ENCODE peak calls at places on chromosomes 1 and 21, in six cellular contexts. B is left ventricle myocardium inferior, Y is lower lobe of right lung, T is stomach, S is right lobe of liver, N is tibial artery. R is an unnamed sample. For H3K4me1, the result is how much of the 10 kb centered on the place peaks cover.

GRCh38 chr1:212979340-212980122 is 29.2 kb downstream of the VASH2 start:
- DNase-seq in N (no peak), B (no peak), T (no peak), Y (no peak), S (no peak), R (no peak)

GRCh38 chr1:111232134-111232533 is 4.6 kb downstream of the CHI3L2 start:
- DNase-seq in T (no peak), B (no peak), Y (no peak), S (no peak), N (no peak), R (no peak)

GRCh38 chr1:85359874-85360708 is 83.7 kb upstream of the BCL10 start:
- DNase-seq in B (no peak), T (no peak), S (no peak), Y (no peak), N (no peak), R (no peak)

GRCh38 chr1:100265562-100265930 is 470 bp upstream of the RTCA start:
- DNase-seq in T (no peak), B (no peak), Y (no peak), N (no peak), S (no peak), R (no peak)

GRCh38 chr1:240495652-240496051 is 116.3 kb downstream of the GREM2 start:
- DNase-seq in T (no peak), N (no peak), Y (no peak), S (no peak), B (no peak), R (no peak)

GRCh38 chr1:157813269-157813668 is 6.7 kb downstream of the FCRL1 start:
- DNase-seq in N (no peak), S (no peak), Y (no peak), T (no peak), B (no peak), R (no peak)

GRCh38 chr1:50783286-50783685 is 176.8 kb downstream of the FAF1 start:
- DNase-seq in Y (no peak), T (no peak), B (no peak), N (no peak), S (no peak), R (no peak)

GRCh38 chr1:157575744-157576143 is 22.1 kb downstream of the FCRL4 start:
- DNase-seq in S (no peak), T (no peak), B (no peak), Y (no peak), N (no peak), R (no peak)

GRCh38 chr1:54671985-54672608 is 30.5 kb downstream of the MROH7 start:
- DNase-seq in S (no peak), T (peak), N (no peak), Y (no peak), B (no peak), R (peak)

GRCh38 chr1:46084553-46085448 is 47.6 kb downstream of the PIK3R3 start:
- DNase-seq in N (no peak), T (no peak), S (no peak), B (no peak), Y (no peak), R (no peak)

GRCh38 chr1:45246760-45247159 is 40.4 kb upstream of the ZSWIM5 start:
- DNase-seq in S (no peak), B (no peak), Y (no peak), T (no peak), N (no peak), R (no peak)

GRCh38 chr1:10787274-10787673 is 9.2 kb downstream of the CASZ1 start:
- DNase-seq in S (no peak), N (no peak), B (no peak), Y (no peak), T (no peak), R (no peak)

GRCh38 chr1:107414550-107414949 is 273.7 kb downstream of the NTNG1 start:
- DNase-seq in T (no peak), N (no peak), Y (no peak), S (no peak), B (no peak), R (no peak)

GRCh38 chr1:32878183-32878582 is 7.5 kb upstream of the FNDC5 start:
- DNase-seq in N (peak), T (no peak), Y (no peak), S (no peak), B (no peak), R (no peak)

GRCh38 chr1:106526650-106527049 is 529.8 kb upstream of the PRMT6 start:
- DNase-seq in Y (no peak), B (no peak), T (no peak), S (no peak), N (no peak), R (no peak)

GRCh38 chr1:151002611-151003010 is 4.1 kb downstream of the MINDY1 start:
- DNase-seq in T (no peak), B (no peak), N (no peak), Y (no peak), S (no peak), R (no peak)

GRCh38 chr1:85297855-85298629 is 21.6 kb upstream of the BCL10 start:
- DNase-seq in Y (no peak), B (no peak), T (peak), S (no peak), N (no peak), R (peak)

GRCh38 chr1:200036616-200037270 is 9.2 kb downstream of the NR5A2 start:
- DNase-seq in N (no peak), T (no peak), S (no peak), B (no peak), Y (no peak), R (no peak)

GRCh38 chr1:182330303-182330702 is 61.3 kb downstream of the GLUL start:
- DNase-seq in S (no peak), Y (no peak), B (no peak), N (no peak), T (peak), R (no peak)

GRCh38 chr21:31457675-31458074 is 113.6 kb upstream of the TIAM1 start:
- DNase-seq in Y (no peak), N (no peak), B (no peak), S (no peak), T (no peak), R (no peak)

GRCh38 chr1:2594001-2594640 is 7.5 kb downstream of the PRXL2B start:
- DNase-seq in B (peak), Y (peak), S (peak), N (peak), T (peak), R (no peak)

GRCh38 chr21:42518626-42519025 is 5.0 kb downstream of the SLC37A1 start:
- DNase-seq in B (no peak), N (no peak), S (no peak), T (no peak), Y (no peak), R (no peak)

GRCh38 chr1:14660795-14661194 is 62.3 kb downstream of the KAZN start:
- DNase-seq in S (no peak), Y (no peak), N (no peak), T (no peak), B (no peak), R (no peak)

GRCh38 chr1:13699936-13700520 is at the start of gene PRDM2:
- DNase-seq in N (peak), S (peak), T (peak), B (peak), Y (peak), R (peak)

GRCh38 chr1:224333309-224333926 is 3.4 kb upstream of the NVL start:
- DNase-seq in B (no peak), T (no peak), N (no peak), S (no peak), Y (no peak), R (peak)

GRCh38 chr1:172279951-172280350 is 140.5 kb upstream of the C1orf105 start:
- DNase-seq in Y (no peak), B (no peak), S (no peak), N (no peak), T (no peak), R (no peak)

GRCh38 chr1:172277277-172277676 is 143.2 kb upstream of the C1orf105 start:
- DNase-seq in N (no peak), B (no peak), T (no peak), S (no peak), Y (no peak), R (no peak)

GRCh38 chr1:172277989-172278388 is 142.5 kb upstream of the C1orf105 start:
- DNase-seq in B (no peak), N (no peak), T (no peak), S (no peak), Y (no peak), R (no peak)

GRCh38 chr1:172276120-172276818 is 144.2 kb upstream of the C1orf105 start:
- DNase-seq in T (no peak), N (no peak), S (no peak), Y (no peak), B (no peak), R (no peak)

DNA sequence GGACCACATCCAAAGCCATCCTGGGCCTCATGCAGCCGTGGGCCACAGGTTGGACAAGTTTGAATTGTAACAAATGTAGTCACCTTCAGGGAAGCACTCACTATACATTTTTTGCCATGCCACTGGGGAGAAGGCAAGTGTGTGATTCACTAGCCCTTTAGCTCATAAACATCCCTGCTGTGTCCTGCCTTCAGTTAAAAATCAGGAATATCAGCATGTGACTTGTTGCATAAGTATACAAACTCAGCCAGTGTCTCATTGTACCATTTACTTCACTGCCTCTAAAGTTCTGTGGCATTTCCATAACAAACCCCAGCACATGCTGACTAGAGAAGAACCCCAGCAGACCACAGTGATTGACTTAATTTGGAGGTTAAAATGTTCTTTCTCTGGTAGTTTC is 142.0 kb upstream of the C1orf105 start:
- DNase-seq in T (no peak), S (no peak), B (no peak), Y (no peak), N (no peak), R (no peak)
- H3K27ac ChIP-seq in T (no peak), S (no peak), B (no peak), Y (no peak), N (no peak), R (no peak)

GRCh38 chr1:160438935-160439334 is 38.6 kb downstream of the VANGL2 start:
- DNase-seq in N (no peak), B (no peak), S (no peak), Y (no peak), T (no peak), R (no peak)
- TF ChIP-seq CTCF in N (no peak), B (no peak), S (no peak), Y (no peak), T (no peak), R (no peak)

GRCh38 chr1:226643167-226643566 is 94.6 kb downstream of the STUM start:
- DNase-seq in S (peak), T (no peak), N (no peak), Y (peak), B (peak), R (peak)
- H3K4me1 ChIP-seq in S (under half), T (under half), N (under half), Y (under half), B (half or more), R (half or more)

DNA sequence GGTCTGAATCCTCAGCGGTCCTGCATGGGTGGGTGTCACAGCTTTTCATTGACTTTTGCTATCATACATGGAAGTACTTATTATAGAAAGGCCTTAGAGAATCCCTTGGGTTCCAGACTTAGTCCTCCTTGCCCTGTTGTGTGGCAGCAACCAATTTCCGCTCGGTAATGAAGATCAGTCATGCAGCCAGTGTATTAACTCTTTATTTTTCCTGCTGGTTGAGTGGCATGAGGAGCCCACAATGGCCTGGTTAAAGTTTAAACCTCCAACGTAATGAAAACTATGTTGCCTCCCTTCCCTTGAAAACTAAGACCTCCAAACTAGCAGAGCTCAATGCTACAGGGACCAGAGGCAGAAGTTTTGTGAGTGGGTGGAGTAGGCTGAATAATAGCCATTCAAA is 20.0 kb downstream of the CITED4 start:
- DNase-seq in B (no peak), S (no peak), N (no peak), Y (no peak), T (no peak), R (no peak)
- H3K27ac ChIP-seq in B (no peak), S (no peak), N (no peak), Y (no peak), T (no peak), R (no peak)

R was measured in CD8-positive, alpha-beta T cell.